ENCODE peak calls at places on chromosomes 13 and 19, in seven cellular contexts. L is stomach, F is kidney glomerular epithelial cell, P is IMR-90, T is NCI-H2029 treated with DMSO at 0.1 percent for 48 hours, Q is astrocyte of the cerebellum, B is HCEC 1CT. W is an unnamed sample.
A peak's percentile ranks its signal among the peaks of the same experiment; 100 is the strongest.

GRCh38 chr19:58392945-58393724 is 2.3 kb upstream of the RNF225 start:
- DNase-seq in L (no peak), F (no peak), P (no peak), T (no peak), Q (no peak), B (no peak), W (no peak)

GRCh38 chr19:18765224-18765623 is 25.9 kb downstream of the COMP start:
- DNase-seq in L (no peak), F (no peak), P (no peak), T (peak; percentile 86), Q (no peak), B (no peak), W (no peak)

GRCh38 chr13:41365636-41366035 is 54.6 kb downstream of the NAA16 start:
- DNase-seq in L (no peak), F (no peak), P (peak; percentile 49), T (no peak), Q (no peak), B (no peak), W (no peak)

GRCh38 chr19:31546561-31546960 is 197.3 kb upstream of the TSHZ3 start:
- DNase-seq in L (no peak), F (no peak), P (no peak), T (no peak), Q (no peak), B (no peak), W (no peak)

GRCh38 chr19:50264483-50265186 is 61.2 kb downstream of the MYH14 start:
- DNase-seq in L (no peak), F (no peak), P (no peak), T (no peak), Q (no peak), B (no peak), W (no peak)

GRCh38 chr19:9597027-9597426 is 12.7 kb upstream of the ZNF121 start:
- DNase-seq in L (no peak), F (peak; percentile 52), P (peak; percentile 92), T (no peak), Q (peak; percentile 12), B (peak; percentile 93), W (no peak)

GRCh38 chr19:13718733-13719132 is 45.6 kb upstream of the MRI1 start:
- DNase-seq in L (no peak), F (peak; percentile 5), P (peak; percentile 66), T (peak; percentile 59), Q (peak; percentile 37), B (peak; percentile 70), W (no peak)

GRCh38 chr19:51691122-51692064 is 1.7 kb upstream of the SPACA6 start:
- DNase-seq in L (no peak), F (peak; percentile 40), P (peak; percentile 65), T (no peak), Q (no peak), B (no peak), W (no peak)

GRCh38 chr19:57245066-57245465 is 4.6 kb downstream of the ZNF805 start:
- DNase-seq in L (no peak), F (no peak), P (no peak), T (no peak), Q (no peak), B (no peak), W (no peak)

GRCh38 chr13:110300090-110300815 is 6.7 kb downstream of the COL4A1 start:
- DNase-seq in L (no peak), F (no peak), P (peak; percentile 69), T (no peak), Q (no peak), B (peak; percentile 33), W (no peak)

GRCh38 chr19:7969560-7969949 is 26.1 kb upstream of the TIMM44 start:
- DNase-seq in L (no peak), F (no peak), P (no peak), T (no peak), Q (no peak), B (no peak), W (no peak)

GRCh38 chr19:18633321-18633720 is 3.5 kb upstream of the KLHL26 start:
- DNase-seq in L (no peak), F (no peak), P (no peak), T (no peak), Q (no peak), B (no peak), W (no peak)